ENCODE peak calls at places on chromosomes 7 and 10, in nine cellular contexts. F, U, E, K, H, R, T, Q and Z are unnamed samples.

GRCh38 chr7:121119047-121119446 is 130.5 kb downstream of the CPED1 start:
- DNase-seq in U (no peak), H (no peak), Q (no peak), R (no peak), E (no peak), K (no peak), F (no peak), T (no peak), Z (no peak)

GRCh38 chr7:37832194-37832593 is 16.2 kb upstream of the NME8 start:
- DNase-seq in F (no peak), T (peak), H (peak), K (no peak), Q (peak), U (peak), R (peak), E (peak), Z (no peak)

GRCh38 chr10:71719042-71719441 is 536 bp downstream of the C10orf105 start:
- DNase-seq in R (no peak), Q (no peak), K (no peak), F (no peak), H (peak), U (no peak), T (no peak), E (no peak), Z (no peak)

GRCh38 chr7:79304711-79305110 is 148.8 kb downstream of the MAGI2 start:
- DNase-seq in Q (no peak), E (no peak), U (no peak), K (no peak), R (no peak), H (no peak), F (no peak), T (no peak), Z (no peak)

GRCh38 chr7:96729795-96730194 is 20.1 kb upstream of the SEM1 start:
- DNase-seq in K (no peak), F (no peak), Q (peak), R (no peak), E (no peak), T (no peak), H (no peak), U (no peak), Z (no peak)

GRCh38 chr10:47353351-47353750 is 5.2 kb downstream of the RBP3 start:
- DNase-seq in E (no peak), T (no peak), Q (no peak), U (no peak), R (no peak), K (no peak), H (peak), F (no peak), Z (no peak)

GRCh38 chr10:75319274-75319673 is 82.3 kb downstream of the ZNF503 start:
- DNase-seq in T (no peak), R (no peak), E (no peak), K (no peak), H (no peak), U (no peak), Q (no peak), F (no peak), Z (no peak)

GRCh38 chr7:99459087-99459486 is 6.9 kb downstream of the ATP5MF start:
- DNase-seq in Q (no peak), E (peak), K (no peak), F (peak), H (no peak), R (no peak), T (peak), U (peak), Z (no peak)

GRCh38 chr7:135744938-135745701 is 3.5 kb downstream of the FAM180A start:
- DNase-seq in F (no peak), R (no peak), U (no peak), Q (peak), E (peak), H (no peak), K (peak), T (no peak), Z (no peak)

GRCh38 chr7:65931685-65932084 is 50.3 kb downstream of the GUSB start:
- DNase-seq in T (no peak), R (no peak), U (no peak), F (no peak), K (no peak), E (no peak), H (no peak), Q (no peak), Z (no peak)

GRCh38 chr10:79427965-79428364 is 17.5 kb downstream of the ZCCHC24 start:
- DNase-seq in F (no peak), H (no peak), T (no peak), E (no peak), U (no peak), K (no peak), R (no peak), Q (no peak), Z (no peak)

GRCh38 chr7:132653364-132653930 is 77.2 kb upstream of the PLXNA4 start:
- DNase-seq in K (no peak), T (no peak), Q (no peak), E (no peak), H (peak), U (no peak), R (no peak), F (no peak), Z (no peak)

GRCh38 chr10:132906836-132907235 is 35.5 kb downstream of the CFAP46 start:
- DNase-seq in U (no peak), F (peak), K (no peak), T (no peak), H (peak), Q (no peak), R (no peak), E (no peak), Z (no peak)

GRCh38 chr10:125999694-126000093 is 103.3 kb downstream of the FANK1 start:
- DNase-seq in R (no peak), Q (no peak), T (no peak), E (no peak), K (no peak), U (no peak), H (no peak), F (no peak), Z (no peak)

GRCh38 chr7:36224916-36225858 is 72.1 kb downstream of the EEPD1 start:
- DNase-seq in Q (no peak), K (no peak), U (no peak), R (no peak), E (peak), T (peak), F (no peak), H (no peak), Z (no peak)

GRCh38 chr7:118129037-118129436 is 54.9 kb upstream of the LSM8 start:
- DNase-seq in R (no peak), H (no peak), K (no peak), F (no peak), E (no peak), T (no peak), Q (no peak), U (no peak), Z (no peak)

GRCh38 chr7:27362026-27362425 is 119.4 kb downstream of the EVX1 start:
- DNase-seq in T (no peak), Q (no peak), H (no peak), U (no peak), R (no peak), F (no peak), E (no peak), K (no peak), Z (no peak)

GRCh38 chr10:110803830-110804338 is 67.8 kb upstream of the PDCD4 start:
- DNase-seq in U (peak), F (peak), Q (peak), T (peak), H (peak), K (peak), R (peak), E (peak), Z (peak)

GRCh38 chr10:29607576-29607975 is 27.2 kb downstream of the SVIL start:
- DNase-seq in T (no peak), F (no peak), Q (no peak), R (no peak), K (no peak), E (no peak), U (no peak), H (no peak), Z (no peak)

GRCh38 chr10:74835963-74836362 is 9.6 kb downstream of the KAT6B start:
- DNase-seq in R (no peak), H (no peak), F (no peak), K (no peak), Q (no peak), T (no peak), U (no peak), E (no peak), Z (no peak)

GRCh38 chr10:69269761-69270160 is 8.5 kb upstream of the HK1 start:
- DNase-seq in H (no peak), Q (no peak), E (peak), U (no peak), F (no peak), T (no peak), R (no peak), K (no peak), Z (no peak)

GRCh38 chr10:97534746-97535367 is 36.1 kb downstream of the UBTD1 start:
- DNase-seq in H (peak), Q (no peak), U (no peak), F (peak), R (peak), K (no peak), T (peak), E (peak), Z (no peak)

GRCh38 chr7:106056513-106057203 is 55.5 kb downstream of the SYPL1 start:
- DNase-seq in U (peak), R (peak), K (peak), E (peak), Q (peak), H (peak), F (peak), T (peak), Z (peak)

GRCh38 chr10:4242561-4243035 is 457.6 kb upstream of the KLF6 start:
- DNase-seq in K (peak), U (no peak), T (peak), R (no peak), Q (no peak), E (peak), F (no peak), H (no peak), Z (no peak)

DNA sequence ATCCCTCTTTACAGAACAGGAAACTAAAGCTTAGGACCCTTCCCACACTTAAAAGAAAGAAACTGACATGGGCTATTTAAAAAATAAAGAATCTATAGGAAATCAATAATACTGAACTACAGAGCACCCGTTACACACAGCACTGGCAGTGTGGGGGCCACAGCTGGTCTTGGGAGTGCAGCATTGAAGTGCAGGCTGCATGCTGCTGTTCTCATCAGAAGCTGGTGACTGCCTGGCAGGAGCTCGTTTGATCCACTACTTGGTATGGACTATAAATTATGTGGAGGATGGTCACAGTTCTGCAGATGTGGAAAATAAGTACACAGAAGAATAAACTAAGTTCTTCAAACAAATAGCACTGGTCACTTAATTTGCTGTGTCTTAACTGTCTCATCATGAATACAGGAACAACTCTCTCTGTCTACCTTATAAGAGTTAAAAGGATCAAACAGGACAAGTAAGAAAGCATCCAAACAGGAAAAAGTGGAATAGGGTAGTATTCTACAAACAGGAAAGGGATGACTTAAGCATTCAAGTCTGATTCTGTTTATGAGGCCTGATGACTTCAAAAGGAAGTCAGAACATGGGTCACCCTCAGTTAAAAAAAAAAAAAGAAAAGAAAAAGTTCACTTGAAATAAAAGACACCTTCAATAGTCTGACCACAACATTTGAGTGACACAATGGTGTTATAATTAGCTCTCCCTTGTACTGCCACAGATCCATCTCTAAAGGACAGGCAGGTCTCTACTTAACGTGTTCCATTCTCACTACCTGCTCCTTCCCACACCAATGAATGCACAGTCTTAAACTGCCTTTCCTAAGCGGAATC is 21.0 kb downstream of the DOCK4 start:
- DNase-seq in K (no peak), Q (no peak), F (no peak), H (no peak), E (peak), R (no peak), U (no peak), T (no peak), Z (no peak)
- TF ChIP-seq CTCF in K (no peak), Q (no peak), F (no peak), H (no peak), E (no peak), R (no peak), U (no peak), T (no peak), Z (no peak)

DNA sequence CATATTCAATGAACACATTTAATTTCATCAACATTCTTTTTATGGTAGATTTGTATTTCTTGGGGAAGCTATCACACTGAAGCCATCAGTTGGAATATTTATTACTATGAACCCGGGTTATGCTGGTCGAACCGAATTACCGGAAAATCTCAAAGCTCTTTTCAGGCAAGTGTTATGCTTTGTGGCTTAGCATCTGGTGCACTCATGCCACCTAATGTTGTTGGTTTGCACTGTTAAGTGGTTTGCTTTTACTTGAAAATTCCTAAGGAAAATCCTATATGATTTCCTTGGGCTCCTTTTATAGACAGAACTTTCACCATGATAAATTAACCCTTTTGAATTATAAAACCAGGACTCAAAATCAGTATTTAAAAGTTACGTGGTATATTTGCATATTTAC is 147.9 kb downstream of the DNAH11 start:
- DNase-seq in F (no peak), E (peak), Q (peak), R (no peak), T (no peak), U (no peak), K (peak), H (no peak), Z (no peak)
- TF ChIP-seq CTCF in F (no peak), E (peak), Q (no peak), R (no peak), T (no peak), U (no peak), K (no peak), H (no peak), Z (no peak)

DNA sequence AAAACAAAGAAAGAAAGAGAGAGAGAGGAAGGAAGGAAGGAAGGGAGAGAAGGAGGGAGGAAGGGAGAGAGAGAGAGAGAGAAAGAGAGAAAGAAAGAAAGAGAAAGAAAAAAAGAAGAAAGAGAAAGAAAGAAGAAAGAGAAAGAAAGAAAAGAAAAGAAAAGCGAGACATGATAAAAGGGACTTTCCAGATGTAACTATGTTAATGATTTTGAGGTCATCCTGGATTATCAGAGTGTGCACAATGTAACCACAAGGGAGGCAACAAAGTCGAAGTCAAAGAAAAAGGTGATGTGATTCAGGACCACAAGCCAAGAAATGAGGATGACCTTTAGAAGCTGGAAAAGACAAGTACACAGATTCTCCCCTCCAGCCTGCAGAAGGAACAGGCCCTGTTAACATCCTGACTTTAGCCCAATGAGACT is 48.9 kb upstream of the PAX2 start:
- DNase-seq in T (no peak), R (no peak), K (no peak), F (no peak), Q (no peak), U (no peak), E (no peak), H (no peak), Z (no peak)
- TF ChIP-seq CTCF in T (no peak), R (no peak), K (no peak), F (no peak), Q (no peak), U (no peak), E (no peak), H (no peak), Z (no peak)

GRCh38 chr7:149838224-149838991 is at the start of gene ZNF862:
- DNase-seq in U (peak), E (peak), H (peak), Q (peak), R (peak), F (peak), T (peak), K (peak), Z (peak)
- TF ChIP-seq CTCF in U (no peak), E (no peak), H (no peak), Q (no peak), R (no peak), F (no peak), T (no peak), K (peak), Z (no peak)

GRCh38 chr10:98795467-98795866 is 348.7 kb upstream of the HPS1 start:
- DNase-seq in U (no peak), F (no peak), E (no peak), R (no peak), Q (no peak), T (no peak), H (no peak), K (no peak), Z (no peak)

DNA sequence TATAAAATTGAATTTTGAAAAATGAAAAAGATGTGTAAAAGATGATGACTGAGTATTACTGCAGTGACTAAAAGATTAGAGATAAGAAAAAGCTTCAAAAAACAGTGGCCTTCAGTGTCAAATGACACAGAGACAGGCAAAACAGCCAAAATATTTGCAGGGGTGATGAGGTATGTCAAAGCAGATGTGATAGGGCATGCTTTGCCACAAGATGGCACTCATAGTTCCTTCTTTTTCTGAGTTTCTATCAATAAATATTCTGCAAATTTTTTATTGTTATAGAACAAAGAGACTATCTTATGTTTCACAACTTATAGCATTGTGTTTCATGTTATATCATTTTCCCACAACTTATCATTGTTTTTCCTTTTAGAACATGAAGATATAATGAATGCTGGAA is 344.1 kb upstream of the HPS1 start:
- DNase-seq in Q (peak), K (no peak), R (no peak), E (peak), U (no peak), F (no peak), H (no peak), T (peak), Z (no peak)
- TF ChIP-seq CTCF in Q (peak), K (peak), R (no peak), E (peak), U (no peak), F (no peak), H (no peak), T (peak), Z (peak)